ENCODE peak calls at places on chromosomes 5 and 9, in eight cellular contexts. Z is uterus, A is OCI-LY7, F is A549, I is GM23248, X is body of pancreas, K is right cardiac atrium, C is adrenal gland. T is an unnamed sample. For H3K4me1, the result is how much of the 10 kb centered on the place peaks cover.

GRCh38 chr5:40166757-40167156 is 513.0 kb upstream of the PTGER4 start:
- DNase-seq in K (no peak), Z (no peak), F (no peak), C (no peak), X (no peak), A (no peak), I (peak), T (no peak)

GRCh38 chr5:123428521-123429220 is 5.5 kb upstream of the CEP120 start:
- DNase-seq in A (no peak), K (no peak), C (no peak), X (peak), Z (no peak), F (no peak), I (no peak), T (no peak)

GRCh38 chr5:103862398-103862797 is 299.8 kb upstream of the NUDT12 start:
- DNase-seq in C (no peak), I (no peak), X (no peak), Z (no peak), K (no peak), A (no peak), F (no peak), T (no peak)

GRCh38 chr5:132019337-132019736 is 7.9 kb upstream of the ACSL6 start:
- DNase-seq in C (no peak), A (no peak), F (no peak), I (no peak), Z (no peak), X (no peak), K (no peak), T (no peak)

GRCh38 chr9:4923580-4924544 is 61.2 kb upstream of the JAK2 start:
- DNase-seq in I (peak), C (no peak), A (peak), F (peak), X (no peak), K (no peak), Z (no peak), T (no peak)

GRCh38 chr5:177612215-177612673 is 12.3 kb downstream of the B4GALT7 start:
- DNase-seq in I (no peak), C (no peak), K (no peak), A (no peak), Z (no peak), F (no peak), X (no peak), T (no peak)

GRCh38 chr5:159210306-159210722 is 961 bp upstream of the RNF145 start:
- DNase-seq in A (no peak), I (peak), Z (no peak), C (no peak), K (no peak), F (peak), X (no peak), T (no peak)

GRCh38 chr9:135908334-135909204 is 1.2 kb upstream of the CAMSAP1 start:
- DNase-seq in I (peak), A (no peak), K (peak), C (no peak), F (no peak), X (peak), Z (no peak), T (no peak)

GRCh38 chr5:139863361-139863760 is 67.8 kb downstream of the PSD2 start:
- DNase-seq in K (peak), C (peak), X (peak), Z (peak), F (no peak), I (peak), A (no peak), T (peak)

GRCh38 chr5:116154252-116154651 is 69.4 kb downstream of the COMMD10 start:
- DNase-seq in X (no peak), A (no peak), C (no peak), F (no peak), I (no peak), Z (no peak), K (no peak), T (no peak)

GRCh38 chr5:96293966-96294886 is 138.8 kb downstream of the PCSK1 start:
- DNase-seq in A (no peak), Z (no peak), X (no peak), C (no peak), I (peak), F (no peak), K (no peak), T (no peak)

GRCh38 chr5:96294887-96295209 is 138.2 kb downstream of the PCSK1 start:
- DNase-seq in K (no peak), Z (no peak), I (no peak), C (no peak), A (no peak), X (no peak), F (no peak), T (no peak)

GRCh38 chr5:96297290-96297689 is 135.8 kb downstream of the PCSK1 start:
- DNase-seq in C (peak), I (peak), F (no peak), A (no peak), K (no peak), X (no peak), Z (no peak), T (no peak)

GRCh38 chr5:96300986-96301385 is 132.1 kb downstream of the PCSK1 start:
- DNase-seq in I (no peak), X (no peak), Z (no peak), C (no peak), F (no peak), K (no peak), A (no peak), T (no peak)

GRCh38 chr5:96297867-96298266 is 135.2 kb downstream of the PCSK1 start:
- DNase-seq in K (no peak), C (no peak), I (peak), Z (no peak), F (peak), A (no peak), X (no peak), T (no peak)
- H3K4me1 ChIP-seq in K (under half), C (under half), I (half or more), Z (under half), F (under half), A (under half), X (under half), T (under half)

GRCh38 chr5:150557507-150557872 is 49.6 kb downstream of the NDST1 start:
- DNase-seq in X (no peak), Z (no peak), C (no peak), A (no peak), F (no peak), K (no peak), I (peak), T (no peak)

GRCh38 chr5:150559088-150559487 is 51.2 kb downstream of the NDST1 start:
- DNase-seq in I (peak), F (no peak), K (peak), X (no peak), A (no peak), Z (no peak), C (no peak), T (no peak)

GRCh38 chr5:150556859-150557506 is 49.1 kb downstream of the NDST1 start:
- DNase-seq in C (no peak), F (no peak), A (peak), Z (no peak), K (peak), X (no peak), I (peak), T (no peak)

GRCh38 chr5:150559701-150560100 is 51.8 kb downstream of the NDST1 start:
- DNase-seq in F (no peak), C (no peak), A (no peak), Z (no peak), X (no peak), I (peak), K (no peak), T (no peak)

DNA sequence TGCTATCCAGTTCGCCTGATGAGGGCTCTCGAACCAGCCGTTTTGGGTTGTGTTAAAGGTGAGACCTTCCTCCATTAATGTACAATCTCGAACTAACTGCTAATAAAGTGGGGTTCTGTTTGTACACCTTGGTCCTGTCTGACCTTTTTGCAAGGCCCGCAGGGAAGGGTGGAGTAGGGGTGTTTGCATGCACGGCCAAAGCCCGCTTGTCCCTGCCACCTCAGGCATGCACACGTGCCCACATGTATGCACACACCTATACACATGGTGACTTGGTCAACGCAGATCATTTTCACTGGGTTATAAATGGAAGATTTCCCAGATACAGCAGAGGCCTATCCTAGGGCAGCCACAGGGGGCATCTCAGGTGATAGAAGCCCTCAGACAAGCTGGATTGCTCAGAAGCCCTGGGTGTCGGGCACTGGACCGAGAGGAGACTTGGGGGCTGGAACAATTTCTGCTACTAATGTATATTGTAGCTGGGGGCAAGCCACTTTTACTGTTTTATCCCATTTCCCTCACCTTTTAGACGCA is 50.2 kb downstream of the NDST1 start:
- DNase-seq in F (no peak), K (peak), X (no peak), Z (no peak), A (no peak), I (no peak), C (no peak), T (no peak)
- H3K4me1 ChIP-seq in F (under half), K (under half), X (under half), Z (under half), A (under half), I (under half), C (under half), T (under half)

GRCh38 chr9:120904061-120904998 is 22.3 kb downstream of the TRAF1 start:
- DNase-seq in K (peak), A (peak), I (no peak), X (no peak), F (no peak), Z (no peak), C (no peak), T (no peak)
- H3K4me1 ChIP-seq in K (under half), A (half or more), I (under half), X (under half), F (under half), Z (under half), C (under half), T (under half)

DNA sequence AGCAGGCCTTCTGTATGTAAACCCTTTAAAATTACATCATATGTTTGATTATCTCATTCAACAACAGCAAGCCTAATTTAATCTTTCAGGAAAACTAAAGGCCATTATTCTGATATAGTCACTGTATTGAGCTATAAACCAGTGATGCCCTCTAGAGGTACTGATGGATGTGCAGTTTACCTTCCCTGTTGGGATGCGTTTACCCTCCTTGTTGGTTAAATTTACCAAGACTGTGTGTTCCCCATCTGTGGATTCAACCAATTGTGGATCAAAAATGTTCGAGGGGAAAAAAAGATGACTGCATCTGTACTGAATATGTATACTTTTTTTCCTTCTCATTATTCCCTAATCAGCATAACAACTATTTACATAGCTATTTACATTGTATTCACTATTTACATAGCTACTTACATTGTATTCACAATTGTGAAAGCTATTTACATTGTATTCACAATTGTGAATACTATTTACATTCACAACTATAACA is 3.7 kb upstream of the BAAT start:
- DNase-seq in K (no peak), C (no peak), A (no peak), I (peak), X (no peak), F (peak), Z (no peak), T (no peak)
- H3K4me1 ChIP-seq in K (under half), C (under half), A (under half), I (under half), X (under half), F (under half), Z (under half), T (under half)

T was measured in aorta.